ENCODE peak calls at places on chromosome 7, in six cellular contexts. One of them, this sample, is unnamed.

GRCh38 chr7:51351661-51352060 is 35.1 kb upstream of the COBL start:
- DNase-seq in GM12891: no peak
- DNase-seq in GM12878: no peak
- DNase-seq in HepG2: no peak
- DNase-seq in H1: no peak
- DNase-seq in K562: no peak
- DNase-seq in this sample: no peak

GRCh38 chr7:25456467-25457171 is 228.3 kb upstream of the NPVF start:
- DNase-seq in GM12891: no peak
- DNase-seq in GM12878: no peak
- DNase-seq in HepG2: no peak
- DNase-seq in H1: no peak
- DNase-seq in K562: no peak
- DNase-seq in this sample: no peak

GRCh38 chr7:140055833-140056232 is 6.9 kb downstream of the PARP12 start:
- DNase-seq in GM12891: no peak
- DNase-seq in GM12878: no peak
- DNase-seq in HepG2: no peak
- DNase-seq in H1: no peak
- DNase-seq in K562: no peak
- DNase-seq in this sample: no peak

GRCh38 chr7:93799750-93800357 is 90.7 kb downstream of the TFPI2 start:
- DNase-seq in GM12891: no peak
- DNase-seq in GM12878: no peak
- DNase-seq in HepG2: no peak
- DNase-seq in H1: no peak
- DNase-seq in K562: no peak
- DNase-seq in this sample: no peak

GRCh38 chr7:136869991-136870798 is 1.7 kb downstream of the CHRM2 start:
- DNase-seq in GM12891: no peak
- DNase-seq in GM12878: no peak
- DNase-seq in HepG2: no peak
- DNase-seq in H1: no peak
- DNase-seq in K562: no peak
- DNase-seq in this sample: no peak

GRCh38 chr7:51256244-51256781 is 60.3 kb downstream of the COBL start:
- DNase-seq in GM12891: no peak
- DNase-seq in GM12878: no peak
- DNase-seq in HepG2: no peak
- DNase-seq in H1: no peak
- DNase-seq in K562: no peak
- DNase-seq in this sample: no peak

GRCh38 chr7:27142562-27143021 is 889 bp downstream of the HOXA5 start:
- DNase-seq in GM12891: no peak
- DNase-seq in GM12878: no peak
- DNase-seq in HepG2: no peak
- DNase-seq in H1: no peak
- DNase-seq in K562: no peak
- DNase-seq in this sample: no peak

GRCh38 chr7:16471933-16472332 is 6.4 kb upstream of the SOSTDC1 start:
- DNase-seq in GM12891: no peak
- DNase-seq in GM12878: no peak
- DNase-seq in HepG2: peak
- DNase-seq in H1: no peak
- DNase-seq in K562: no peak
- DNase-seq in this sample: no peak

GRCh38 chr7:53398566-53398965 is 363.1 kb downstream of the POM121L12 start:
- DNase-seq in GM12891: no peak
- DNase-seq in GM12878: no peak
- DNase-seq in HepG2: no peak
- DNase-seq in H1: no peak
- DNase-seq in K562: no peak
- DNase-seq in this sample: no peak

GRCh38 chr7:94301024-94301588 is 93.6 kb upstream of the COL1A2 start:
- DNase-seq in GM12891: no peak
- DNase-seq in GM12878: no peak
- DNase-seq in HepG2: peak
- DNase-seq in H1: peak
- DNase-seq in K562: peak
- DNase-seq in this sample: no peak

GRCh38 chr7:17144313-17144712 is 154.1 kb upstream of the AHR start:
- DNase-seq in GM12891: no peak
- DNase-seq in GM12878: no peak
- DNase-seq in HepG2: no peak
- DNase-seq in H1: no peak
- DNase-seq in K562: peak
- DNase-seq in this sample: no peak

GRCh38 chr7:17298840-17299476 is 506 bp downstream of the AHR start:
- DNase-seq in GM12891: peak
- DNase-seq in GM12878: no peak
- DNase-seq in HepG2: no peak
- DNase-seq in H1: no peak
- DNase-seq in K562: no peak
- DNase-seq in this sample: peak

GRCh38 chr7:108839091-108839490 is 269.4 kb downstream of the DNAJB9 start:
- DNase-seq in GM12891: no peak
- DNase-seq in GM12878: no peak
- DNase-seq in HepG2: no peak
- DNase-seq in H1: no peak
- DNase-seq in K562: no peak
- DNase-seq in this sample: no peak

GRCh38 chr7:91710896-91711295 is 169.6 kb downstream of the MTERF1 start:
- DNase-seq in GM12891: no peak
- DNase-seq in GM12878: no peak
- DNase-seq in HepG2: no peak
- DNase-seq in H1: no peak
- DNase-seq in K562: no peak
- DNase-seq in this sample: no peak

GRCh38 chr7:103338864-103339263 is 5.7 kb downstream of the DNAJC2 start:
- DNase-seq in GM12891: no peak
- DNase-seq in GM12878: no peak
- DNase-seq in HepG2: no peak
- DNase-seq in H1: no peak
- DNase-seq in K562: no peak
- DNase-seq in this sample: no peak

GRCh38 chr7:91940171-91940570 is 491 bp upstream of the AKAP9 start:
- DNase-seq in GM12891: peak
- DNase-seq in GM12878: no peak
- DNase-seq in HepG2: peak
- DNase-seq in H1: no peak
- DNase-seq in K562: peak
- DNase-seq in this sample: no peak

GRCh38 chr7:152615052-152615741 is 60.7 kb downstream of the XRCC2 start:
- DNase-seq in GM12891: no peak
- DNase-seq in GM12878: no peak
- DNase-seq in HepG2: peak
- DNase-seq in H1: no peak
- DNase-seq in K562: no peak
- DNase-seq in this sample: no peak

GRCh38 chr7:23072916-23073315 is 32.7 kb upstream of the KLHL7 start:
- DNase-seq in GM12891: no peak
- DNase-seq in GM12878: no peak
- DNase-seq in HepG2: no peak
- DNase-seq in H1: no peak
- DNase-seq in K562: peak
- DNase-seq in this sample: no peak

GRCh38 chr7:151687523-151688235 is 168.0 kb upstream of the RHEB start:
- DNase-seq in GM12891: no peak
- DNase-seq in GM12878: no peak
- DNase-seq in HepG2: peak
- DNase-seq in H1: peak
- DNase-seq in K562: peak
- DNase-seq in this sample: no peak

GRCh38 chr7:45092100-45092930 is 3.5 kb upstream of the NACAD start:
- DNase-seq in GM12891: no peak
- DNase-seq in GM12878: no peak
- DNase-seq in HepG2: no peak
- DNase-seq in H1: no peak
- DNase-seq in K562: peak
- DNase-seq in this sample: no peak

GRCh38 chr7:148831782-148832181 is 52.3 kb downstream of the EZH2 start:
- DNase-seq in GM12891: no peak
- DNase-seq in GM12878: no peak
- DNase-seq in HepG2: no peak
- DNase-seq in H1: no peak
- DNase-seq in K562: no peak
- DNase-seq in this sample: no peak

GRCh38 chr7:108132551-108133265 is 2.5 kb upstream of the LAMB4 start:
- DNase-seq in GM12891: no peak
- DNase-seq in GM12878: no peak
- DNase-seq in HepG2: no peak
- DNase-seq in H1: no peak
- DNase-seq in K562: no peak
- DNase-seq in this sample: no peak

GRCh38 chr7:32163141-32163806 is 93.1 kb upstream of the PDE1C start:
- DNase-seq in GM12891: no peak
- DNase-seq in GM12878: no peak
- DNase-seq in HepG2: no peak
- DNase-seq in H1: no peak
- DNase-seq in K562: peak
- DNase-seq in this sample: no peak

GRCh38 chr7:99106869-99107268 is 37.0 kb downstream of the SMURF1 start:
- DNase-seq in GM12891: no peak
- DNase-seq in GM12878: no peak
- DNase-seq in HepG2: no peak
- DNase-seq in H1: no peak
- DNase-seq in K562: no peak
- DNase-seq in this sample: no peak

GRCh38 chr7:111639894-111640293 is 77.6 kb upstream of the IMMP2L start:
- DNase-seq in GM12891: no peak
- DNase-seq in GM12878: no peak
- DNase-seq in HepG2: no peak
- DNase-seq in H1: no peak
- DNase-seq in K562: no peak
- DNase-seq in this sample: no peak

GRCh38 chr7:127035203-127035849 is 217.4 kb downstream of the GRM8 start:
- DNase-seq in GM12891: no peak
- DNase-seq in GM12878: no peak
- DNase-seq in HepG2: no peak
- DNase-seq in H1: no peak
- DNase-seq in K562: no peak
- DNase-seq in this sample: no peak

GRCh38 chr7:102285541-102286236 is 979 bp upstream of the SH2B2 start:
- DNase-seq in GM12891: no peak
- DNase-seq in GM12878: no peak
- DNase-seq in HepG2: no peak
- DNase-seq in H1: no peak
- DNase-seq in K562: no peak
- DNase-seq in this sample: no peak

GRCh38 chr7:102287082-102287464 is 405 bp downstream of the SH2B2 start:
- DNase-seq in GM12891: no peak
- DNase-seq in GM12878: no peak
- DNase-seq in HepG2: no peak
- DNase-seq in H1: no peak
- DNase-seq in K562: no peak
- DNase-seq in this sample: no peak

GRCh38 chr7:102287465-102288146 is 938 bp downstream of the SH2B2 start:
- DNase-seq in GM12891: no peak
- DNase-seq in GM12878: no peak
- DNase-seq in HepG2: no peak
- DNase-seq in H1: no peak
- DNase-seq in K562: no peak
- DNase-seq in this sample: no peak

GRCh38 chr7:102284891-102285540 is 1.7 kb upstream of the SH2B2 start:
- DNase-seq in GM12891: no peak
- DNase-seq in GM12878: no peak
- DNase-seq in HepG2: no peak
- DNase-seq in H1: no peak
- DNase-seq in K562: peak
- DNase-seq in this sample: no peak

GRCh38 chr7:102286237-102287081 is at the start of gene SH2B2:
- DNase-seq in GM12891: peak
- DNase-seq in GM12878: no peak
- DNase-seq in HepG2: peak
- DNase-seq in H1: no peak
- DNase-seq in K562: peak
- DNase-seq in this sample: no peak
- TF ChIP-seq POLR2A in GM12891: no peak
- TF ChIP-seq POLR2A in GM12878: peak
- TF ChIP-seq POLR2A in HepG2: peak
- TF ChIP-seq POLR2A in H1: peak
- TF ChIP-seq POLR2A in K562: peak
- TF ChIP-seq POLR2A in this sample: peak

DNA sequence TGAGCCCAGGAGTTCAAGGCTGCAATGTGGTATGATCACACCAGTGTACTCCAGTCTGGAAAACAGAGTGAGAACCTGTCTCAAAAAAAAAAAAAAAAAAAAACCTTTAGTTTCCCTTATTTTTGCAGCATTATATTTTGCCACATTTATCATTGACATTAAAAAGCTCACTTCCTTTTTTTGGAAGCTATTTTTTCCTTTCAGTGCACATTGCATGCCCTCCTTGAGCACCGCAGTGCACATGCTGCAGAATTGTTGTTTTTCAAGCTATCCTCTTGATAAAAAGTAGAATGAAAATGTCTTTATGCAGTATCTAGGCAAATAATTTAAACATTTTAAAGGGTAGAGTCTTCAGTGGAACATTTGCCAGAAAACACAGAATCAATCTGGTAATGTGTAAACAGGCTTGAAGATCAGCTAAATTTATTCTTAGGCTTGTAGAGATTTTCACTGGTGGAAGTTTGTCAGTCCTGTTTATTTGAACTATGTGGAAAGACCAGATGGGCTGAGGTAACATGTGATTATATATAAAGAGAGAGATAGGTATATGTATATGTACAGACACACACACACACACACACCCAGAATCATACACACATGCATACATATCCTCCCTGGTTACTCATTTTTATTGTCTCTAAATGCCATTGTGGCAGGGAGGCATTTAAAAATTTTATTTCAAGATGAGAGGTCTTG is 77.8 kb upstream of the CYTH3 start:
- DNase-seq in GM12891: no peak
- DNase-seq in GM12878: no peak
- DNase-seq in HepG2: no peak
- DNase-seq in H1: no peak
- DNase-seq in K562: no peak
- DNase-seq in this sample: no peak
- TF ChIP-seq POLR2AphosphoS5 in GM12891: no peak
- TF ChIP-seq POLR2AphosphoS5 in GM12878: no peak
- TF ChIP-seq POLR2AphosphoS5 in HepG2: no peak
- TF ChIP-seq POLR2AphosphoS5 in H1: no peak
- TF ChIP-seq POLR2AphosphoS5 in K562: no peak
- TF ChIP-seq POLR2AphosphoS5 in this sample: no peak

GRCh38 chr7:76003351-76003750 is 9.0 kb upstream of the TMEM120A start:
- DNase-seq in GM12891: no peak
- DNase-seq in GM12878: no peak
- DNase-seq in HepG2: no peak
- DNase-seq in H1: no peak
- DNase-seq in K562: no peak
- DNase-seq in this sample: no peak
- TF ChIP-seq TAF1 in GM12891: no peak
- TF ChIP-seq TAF1 in GM12878: no peak
- TF ChIP-seq TAF1 in HepG2: no peak
- TF ChIP-seq TAF1 in H1: no peak
- TF ChIP-seq TAF1 in K562: no peak
- TF ChIP-seq TAF1 in this sample: no peak

GRCh38 chr7:30027915-30028748 is at the start of gene PLEKHA8:
- DNase-seq in GM12891: peak
- DNase-seq in GM12878: peak
- DNase-seq in HepG2: peak
- DNase-seq in H1: peak
- DNase-seq in K562: peak
- DNase-seq in this sample: peak
- TF ChIP-seq POLR2A in GM12891: peak
- TF ChIP-seq POLR2A in GM12878: peak
- TF ChIP-seq POLR2A in HepG2: peak
- TF ChIP-seq POLR2A in H1: no peak
- TF ChIP-seq POLR2A in K562: peak
- TF ChIP-seq POLR2A in this sample: peak